ENCODE peak calls at places on chromosomes 6 and 20, in four cellular contexts. K is astrocyte of the cerebellum, Z is left lung, B is H54. S is an unnamed sample.

GRCh38 chr6:115544765-115545409 is 515.8 kb downstream of the FRK start:
- DNase-seq in B (no peak), Z (peak), K (no peak), S (no peak)

GRCh38 chr6:130162421-130162820 is 60.3 kb downstream of the SAMD3 start:
- DNase-seq in K (no peak), B (no peak), Z (no peak), S (no peak)

GRCh38 chr6:74735304-74735703 is 470.5 kb downstream of the COL12A1 start:
- DNase-seq in Z (no peak), B (no peak), K (peak), S (peak)

GRCh38 chr6:36285187-36285612 is 15.3 kb downstream of the PNPLA1 start:
- DNase-seq in K (no peak), B (no peak), Z (peak), S (no peak)

GRCh38 chr6:68229566-68229965 is 405.5 kb upstream of the ADGRB3 start:
- DNase-seq in Z (no peak), K (peak), B (no peak), S (no peak)

GRCh38 chr6:161273752-161274487 is at the start of gene AGPAT4:
- DNase-seq in K (peak), Z (no peak), B (peak), S (peak)

GRCh38 chr6:103002282-103002681 is 1608.8 kb downstream of the GRIK2 start:
- DNase-seq in K (no peak), Z (no peak), B (no peak), S (no peak)

GRCh38 chr20:4813839-4814695 is 92.4 kb downstream of the PRND start:
- DNase-seq in B (no peak), Z (no peak), K (no peak), S (no peak)

GRCh38 chr6:167825759-167826229 is 917 bp upstream of the AFDN start:
- DNase-seq in K (no peak), B (no peak), Z (peak), S (no peak)

GRCh38 chr6:158665332-158665731 is 15.5 kb downstream of the SYTL3 start:
- DNase-seq in Z (no peak), K (no peak), B (no peak), S (no peak)

GRCh38 chr6:34491091-34491430 is 25.2 kb downstream of the PACSIN1 start:
- DNase-seq in B (no peak), K (no peak), Z (no peak), S (no peak)

GRCh38 chr6:165306955-165307354 is 2.5 kb downstream of the C6orf118 start:
- DNase-seq in B (no peak), K (no peak), Z (no peak), S (no peak)

GRCh38 chr6:17032595-17033591 is 69.0 kb upstream of the STMND1 start:
- DNase-seq in Z (no peak), B (peak), K (peak), S (peak)

GRCh38 chr6:75347797-75348610 is 63.4 kb upstream of the TMEM30A start:
- DNase-seq in K (no peak), Z (no peak), B (no peak), S (no peak)

GRCh38 chr6:17224056-17224455 is 57.1 kb upstream of the RBM24 start:
- DNase-seq in K (no peak), B (no peak), Z (no peak), S (no peak)

GRCh38 chr6:156193381-156193780 is 583.8 kb upstream of the ARID1B start:
- DNase-seq in Z (no peak), B (no peak), K (no peak), S (no peak)

GRCh38 chr6:2793491-2794151 is 28.4 kb downstream of the WRNIP1 start:
- DNase-seq in Z (peak), K (no peak), B (no peak), S (no peak)

GRCh38 chr6:119891206-119891605 is 541.6 kb upstream of the MAN1A1 start:
- DNase-seq in Z (no peak), K (no peak), B (no peak), S (no peak)

GRCh38 chr6:7566031-7566556 is 23.9 kb upstream of the SNRNP48 start:
- DNase-seq in K (no peak), B (no peak), Z (no peak), S (no peak)

GRCh38 chr6:107550241-107550840 is 60.4 kb downstream of the SOBP start:
- DNase-seq in Z (no peak), B (no peak), K (no peak), S (no peak)

GRCh38 chr6:34132082-34132357 is 13.9 kb downstream of the GRM4 start:
- DNase-seq in K (no peak), B (no peak), Z (no peak), S (no peak)

GRCh38 chr6:43853066-43853650 is 83.1 kb downstream of the VEGFA start:
- DNase-seq in Z (no peak), B (no peak), K (no peak), S (no peak)

GRCh38 chr6:166779381-166779780 is 152.3 kb upstream of the RPS6KA2 start:
- DNase-seq in B (no peak), Z (no peak), K (no peak), S (no peak)

GRCh38 chr6:37987008-37987407 is 167.5 kb downstream of the ZFAND3 start:
- DNase-seq in B (peak), Z (no peak), K (peak), S (no peak)

GRCh38 chr6:110173506-110174132 is 5.9 kb downstream of the WASF1 start:
- DNase-seq in Z (no peak), B (no peak), K (no peak), S (no peak)

GRCh38 chr6:28356666-28357020 is 6.9 kb downstream of the ZKSCAN3 start:
- DNase-seq in Z (peak), B (no peak), K (no peak), S (no peak)

GRCh38 chr6:50822078-50822476 is 3.4 kb downstream of the TFAP2B start:
- DNase-seq in K (no peak), Z (no peak), B (no peak), S (no peak)

S was measured in AG09319.